ENCODE peak calls at places on chromosomes 6 and 20, in nine cellular contexts. O is IMR-90, C is endodermal cell, S is neuronal stem cell, X is mammary epithelial cell, G is neural progenitor cell, Z is H9, R is fibroblast of lung, Q is K562. T is an unnamed sample.

GRCh38 chr6:138590796-138591709 is 91.8 kb upstream of the NHSL1 start:
- DNase-seq in O (peak; percentile 79), C (peak; percentile 91), S (peak; percentile 70), X (peak; percentile 53), G (peak; percentile 82), Z (peak; percentile 73), R (peak; percentile 82), Q (peak; percentile 73), T (peak; percentile 75)

GRCh38 chr6:24033284-24033683 is 92.7 kb upstream of the NRSN1 start:
- DNase-seq in O (no peak), C (no peak), S (peak; percentile 21), X (no peak), G (peak; percentile 41), Z (no peak), R (no peak), Q (no peak), T (no peak)

GRCh38 chr6:85997206-85997605 is 354.5 kb upstream of the SYNCRIP start:
- DNase-seq in O (no peak), C (no peak), S (no peak), X (no peak), G (no peak), Z (no peak), R (no peak), Q (no peak), T (no peak)

GRCh38 chr6:27145731-27146455 is 101.6 kb upstream of the PRSS16 start:
- DNase-seq in O (peak; percentile 91), C (peak; percentile 83), S (no peak), X (peak; percentile 83), G (peak; percentile 67), Z (peak; percentile 77), R (peak; percentile 94), Q (peak; percentile 35), T (peak; percentile 89)

GRCh38 chr6:153129873-153130514 is 1.1 kb downstream of the RGS17 start:
- DNase-seq in O (peak; percentile 12), C (peak; percentile 71), S (peak; percentile 14), X (peak; percentile 34), G (peak; percentile 52), Z (no peak), R (no peak), Q (no peak), T (no peak)

GRCh38 chr6:2791124-2792050 is 26.2 kb downstream of the WRNIP1 start:
- DNase-seq in O (peak; percentile 97), C (peak; percentile 87), S (peak; percentile 43), X (peak; percentile 82), G (peak; percentile 75), Z (peak; percentile 74), R (peak; percentile 91), Q (peak; percentile 80), T (peak; percentile 79)

GRCh38 chr6:7165736-7166296 is 58.1 kb downstream of the RREB1 start:
- DNase-seq in O (no peak), C (peak; percentile 69), S (no peak), X (no peak), G (peak; percentile 50), Z (no peak), R (no peak), Q (peak; percentile 52), T (no peak)

GRCh38 chr20:24095753-24096152 is 107.2 kb upstream of the GGTLC1 start:
- DNase-seq in O (no peak), C (no peak), S (no peak), X (peak; percentile 83), G (no peak), Z (no peak), R (no peak), Q (no peak), T (no peak)

GRCh38 chr20:46688151-46689081 is 828 bp downstream of the TP53RK start:
- DNase-seq in O (peak; percentile 33), C (no peak), S (no peak), X (no peak), G (no peak), Z (no peak), R (peak; percentile 64), Q (no peak), T (no peak)

GRCh38 chr6:93621400-93621799 is 202.0 kb upstream of the EPHA7 start:
- DNase-seq in O (no peak), C (no peak), S (no peak), X (no peak), G (peak; percentile 22), Z (no peak), R (no peak), Q (no peak), T (no peak)

GRCh38 chr6:44593539-44593944 is 206.0 kb downstream of the CDC5L start:
- DNase-seq in O (peak; percentile 58), C (peak; percentile 92), S (peak; percentile 45), X (no peak), G (peak; percentile 83), Z (peak; percentile 83), R (peak; percentile 64), Q (peak; percentile 65), T (peak; percentile 44)

GRCh38 chr6:139531148-139531547 is 156.7 kb upstream of the CITED2 start:
- DNase-seq in O (peak; percentile 62), C (no peak), S (no peak), X (no peak), G (no peak), Z (no peak), R (peak; percentile 74), Q (peak; percentile 40), T (no peak)

GRCh38 chr20:6492396-6493055 is 275.0 kb upstream of the BMP2 start:
- DNase-seq in O (peak; percentile 25), C (peak; percentile 46), S (peak; percentile 5), X (peak; percentile 89), G (no peak), Z (peak; percentile 26), R (peak; percentile 12), Q (no peak), T (peak; percentile 25)

GRCh38 chr6:131727868-131728267 is 17.1 kb upstream of the CTAGE9 start:
- DNase-seq in O (no peak), C (no peak), S (no peak), X (no peak), G (no peak), Z (no peak), R (no peak), Q (no peak), T (no peak)

GRCh38 chr6:42783876-42784738 is 2.3 kb downstream of the BICRAL start:
- DNase-seq in O (no peak), C (no peak), S (no peak), X (no peak), G (no peak), Z (no peak), R (peak; percentile 25), Q (peak; percentile 10), T (no peak)

GRCh38 chr6:31734703-31735500 is 1.4 kb downstream of the CLIC1 start:
- DNase-seq in O (peak; percentile 59), C (peak; percentile 87), S (peak; percentile 57), X (peak; percentile 77), G (peak; percentile 53), Z (peak; percentile 83), R (peak; percentile 21), Q (peak; percentile 85), T (peak; percentile 83)

GRCh38 chr6:170193326-170193821 is 97.5 kb downstream of the DLL1 start:
- DNase-seq in O (no peak), C (no peak), S (no peak), X (no peak), G (no peak), Z (no peak), R (no peak), Q (no peak), T (peak; percentile 7)

GRCh38 chr6:16331328-16332174 is 93.2 kb downstream of the GMPR start:
- DNase-seq in O (peak; percentile 77), C (peak; percentile 78), S (peak; percentile 56), X (peak; percentile 64), G (peak; percentile 77), Z (peak; percentile 74), R (peak; percentile 83), Q (peak; percentile 86), T (peak; percentile 61)
- H3K9ac ChIP-seq in O (peak overlapping the region; percentile 22), C (no peak overlapping the region), S (no peak overlapping the region), X (no peak overlapping the region), G (no peak overlapping the region), Z (no peak overlapping the region), R (no peak overlapping the region), Q (no peak overlapping the region), T (no peak overlapping the region)

DNA sequence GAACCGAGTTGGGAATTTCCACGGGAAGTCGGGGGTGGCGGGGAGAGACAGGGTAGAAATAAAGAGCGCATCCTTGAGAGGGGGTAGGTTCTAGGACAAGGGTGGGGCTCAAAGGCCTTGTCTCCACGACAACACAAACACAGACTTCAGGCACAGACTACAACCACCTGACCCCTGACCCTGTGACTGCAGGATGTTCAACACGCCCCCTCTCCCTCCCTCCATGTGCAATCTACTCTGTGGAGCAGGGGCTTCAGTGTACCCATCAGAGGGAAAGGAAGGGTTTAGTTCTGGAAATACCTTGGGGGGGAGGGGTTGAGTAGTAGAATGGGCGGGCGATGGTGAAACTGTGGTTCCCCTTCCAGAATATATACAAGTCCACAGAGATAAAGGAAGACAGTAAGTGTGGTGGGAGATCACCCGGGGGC is 651 bp upstream of the TAPBP start:
- DNase-seq in O (peak; percentile 86), C (peak; percentile 73), S (no peak), X (peak; percentile 90), G (peak; percentile 62), Z (peak; percentile 77), R (peak; percentile 73), Q (peak; percentile 60), T (peak; percentile 81)
- H3K9ac ChIP-seq in O (peak overlapping the region; percentile 96), C (no peak overlapping the region), S (no peak overlapping the region), X (peak overlapping the region; percentile 98), G (no peak overlapping the region), Z (no peak overlapping the region), R (no peak overlapping the region), Q (peak overlapping the region; percentile 63), T (peak overlapping the region; percentile 89)

GRCh38 chr6:108093781-108094180 is 19.2 kb upstream of the OSTM1 start:
- DNase-seq in O (no peak), C (no peak), S (no peak), X (no peak), G (no peak), Z (no peak), R (no peak), Q (no peak), T (no peak)
- H3K9ac ChIP-seq in O (no peak overlapping the region), C (no peak overlapping the region), S (no peak overlapping the region), X (no peak overlapping the region), G (no peak overlapping the region), Z (no peak overlapping the region), R (no peak overlapping the region), Q (no peak overlapping the region), T (no peak overlapping the region)

DNA sequence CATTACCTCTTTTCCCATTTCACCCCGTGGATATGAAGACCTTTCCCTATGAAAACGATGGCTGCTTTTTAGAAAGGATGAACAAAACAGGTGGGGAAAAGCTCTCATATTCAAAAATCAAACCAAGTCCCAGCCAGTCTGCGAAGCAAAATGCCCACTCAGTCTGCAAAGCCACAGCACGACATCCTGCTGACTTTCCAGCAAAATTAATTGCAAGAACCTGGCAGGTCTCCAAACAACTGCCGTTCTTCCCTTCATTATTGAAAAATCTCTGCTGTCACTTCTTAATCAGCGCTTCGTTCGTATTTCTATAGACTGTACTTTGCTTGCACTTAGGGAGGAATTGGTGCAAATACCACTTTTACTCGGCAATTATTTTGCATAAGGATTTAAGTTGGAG is 222.5 kb downstream of the CBLN4 start:
- DNase-seq in O (no peak), C (no peak), S (no peak), X (no peak), G (no peak), Z (no peak), R (no peak), Q (no peak), T (no peak)
- H3K9ac ChIP-seq in O (no peak overlapping the region), C (no peak overlapping the region), S (no peak overlapping the region), X (no peak overlapping the region), G (no peak overlapping the region), Z (no peak overlapping the region), R (no peak overlapping the region), Q (no peak overlapping the region), T (no peak overlapping the region)